ENCODE peak calls at places on chromosomes 7 and 10, in nine cellular contexts. M is Calu3; G is CD8-positive, alpha-beta T cell; J is AG04449; N is hepatocyte; R is GM20000; S is NB4; D is AG09319; C is GM12865. U is an unnamed sample.

GRCh38 chr7:86301301-86301700 is 342.4 kb upstream of the GRM3 start:
- DNase-seq in M (no peak), G (no peak), J (no peak), N (no peak), R (no peak), S (no peak), D (no peak), C (no peak), U (no peak)

GRCh38 chr10:62613429-62613828 is 191.1 kb upstream of the ADO start:
- DNase-seq in M (no peak), G (no peak), J (no peak), N (no peak), R (no peak), S (peak), D (no peak), C (peak), U (no peak)

GRCh38 chr10:89454561-89455347 is 40.4 kb downstream of the IFIT5 start:
- DNase-seq in M (no peak), G (no peak), J (no peak), N (no peak), R (no peak), S (no peak), D (no peak), C (no peak), U (no peak)

GRCh38 chr10:118958984-118959916 is 70.3 kb upstream of the NANOS1 start:
- DNase-seq in M (peak), G (no peak), J (peak), N (peak), R (no peak), S (peak), D (peak), C (no peak), U (no peak)

GRCh38 chr7:27237735-27238334 is 4.8 kb upstream of the EVX1 start:
- DNase-seq in M (no peak), G (no peak), J (peak), N (no peak), R (no peak), S (peak), D (no peak), C (no peak), U (no peak)

GRCh38 chr10:61904711-61905445 is 3.4 kb downstream of the ARID5B start:
- DNase-seq in M (peak), G (peak), J (no peak), N (peak), R (peak), S (peak), D (peak), C (peak), U (no peak)

GRCh38 chr10:48880016-48880705 is 59.5 kb downstream of the LRRC18 start:
- DNase-seq in M (no peak), G (no peak), J (no peak), N (no peak), R (no peak), S (no peak), D (no peak), C (no peak), U (no peak)

GRCh38 chr10:103695584-103696005 is 159.8 kb downstream of the SH3PXD2A start:
- DNase-seq in M (no peak), G (no peak), J (no peak), N (no peak), R (peak), S (peak), D (no peak), C (peak), U (no peak)

GRCh38 chr7:129597672-129598071 is 13.8 kb upstream of the NRF1 start:
- DNase-seq in M (no peak), G (no peak), J (no peak), N (no peak), R (no peak), S (no peak), D (no peak), C (no peak), U (no peak)

GRCh38 chr10:98463976-98464754 is 17.4 kb upstream of the HPS1 start:
- DNase-seq in M (no peak), G (no peak), J (no peak), N (no peak), R (no peak), S (peak), D (no peak), C (no peak), U (no peak)

GRCh38 chr10:36349445-36350063 is 707.5 kb upstream of the FZD8 start:
- DNase-seq in M (no peak), G (no peak), J (peak), N (peak), R (no peak), S (no peak), D (no peak), C (no peak), U (peak)

GRCh38 chr7:40859965-40860543 is 725.2 kb downstream of the SUGCT start:
- DNase-seq in M (no peak), G (no peak), J (no peak), N (no peak), R (no peak), S (no peak), D (no peak), C (no peak), U (no peak)

GRCh38 chr7:957418-958220 is 3.1 kb upstream of the ADAP1 start:
- DNase-seq in M (peak), G (no peak), J (no peak), N (no peak), R (no peak), S (peak), D (no peak), C (no peak), U (no peak)

GRCh38 chr7:93316730-93317129 is 84.6 kb downstream of the VPS50 start:
- DNase-seq in M (no peak), G (no peak), J (no peak), N (no peak), R (no peak), S (no peak), D (no peak), C (no peak), U (no peak)

GRCh38 chr7:13117103-13117502 is 429.7 kb downstream of the ARL4A start:
- DNase-seq in M (peak), G (no peak), J (no peak), N (no peak), R (no peak), S (peak), D (no peak), C (no peak), U (no peak)

GRCh38 chr10:100551231-100551630 is 15.5 kb downstream of the HIF1AN start:
- DNase-seq in M (no peak), G (no peak), J (no peak), N (no peak), R (no peak), S (peak), D (no peak), C (no peak), U (no peak)

GRCh38 chr10:118106426-118106825 is 59.7 kb upstream of the RAB11FIP2 start:
- DNase-seq in M (peak), G (no peak), J (no peak), N (peak), R (peak), S (peak), D (peak), C (peak), U (no peak)

GRCh38 chr10:31678573-31679122 is 250.0 kb downstream of the ARHGAP12 start:
- DNase-seq in M (no peak), G (no peak), J (no peak), N (no peak), R (no peak), S (no peak), D (no peak), C (no peak), U (no peak)

GRCh38 chr10:132654708-132655661 is 117.4 kb downstream of the INPP5A start:
- DNase-seq in M (peak), G (peak), J (no peak), N (peak), R (peak), S (peak), D (no peak), C (peak), U (peak)

GRCh38 chr7:29113384-29114102 is 32.8 kb downstream of the CPVL start:
- DNase-seq in M (peak), G (no peak), J (no peak), N (peak), R (no peak), S (peak), D (no peak), C (peak), U (no peak)
- TF ChIP-seq CTCF in M (peak), G (no peak), J (peak), N (peak), R (no peak), S (peak), D (no peak), C (peak), U (no peak)

GRCh38 chr7:88759216-88759955 is at the start of gene ZNF804B:
- DNase-seq in M (no peak), G (no peak), J (no peak), N (peak), R (peak), S (no peak), D (no peak), C (no peak), U (peak)
- TF ChIP-seq CTCF in M (no peak), G (no peak), J (no peak), N (no peak), R (no peak), S (no peak), D (no peak), C (no peak), U (no peak)

DNA sequence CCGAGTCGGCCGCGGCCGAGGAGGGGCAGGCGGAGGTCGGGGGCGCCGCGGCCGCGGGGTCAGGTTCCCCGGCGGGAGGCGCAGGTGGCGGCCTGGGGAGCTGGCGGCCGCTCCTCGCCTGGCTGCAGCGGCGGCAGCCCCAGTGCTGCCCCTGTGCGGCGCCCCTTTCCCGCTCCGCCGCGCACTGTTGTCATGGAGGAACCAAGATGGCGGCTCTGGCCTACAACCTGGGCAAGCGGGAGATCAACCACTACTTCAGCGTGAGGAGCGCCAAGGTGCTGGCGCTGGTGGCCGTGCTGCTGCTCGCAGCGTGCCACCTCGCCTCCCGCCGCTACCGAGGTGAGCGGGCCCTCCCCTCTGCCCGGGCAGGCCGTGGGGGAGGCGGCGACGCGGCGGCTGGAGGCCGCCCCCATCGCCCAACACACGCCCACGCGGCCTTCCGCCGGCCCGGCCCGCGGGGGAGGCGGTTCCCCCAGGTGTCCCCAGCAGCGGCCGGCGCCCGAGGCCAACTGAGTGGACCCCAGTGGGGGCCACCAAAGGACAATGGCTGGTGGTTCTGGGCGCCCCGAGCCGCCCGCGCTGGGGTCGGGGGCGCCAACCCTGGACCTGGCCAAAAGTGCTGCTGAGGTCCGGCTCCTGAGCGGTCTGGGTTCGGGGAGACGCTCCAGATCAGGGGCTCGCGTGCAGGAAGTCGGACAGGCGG is 421 bp downstream of the CASD1 start:
- DNase-seq in M (peak), G (peak), J (no peak), N (peak), R (peak), S (peak), D (peak), C (peak), U (peak)
- TF ChIP-seq CTCF in M (no peak), G (no peak), J (peak), N (peak), R (no peak), S (no peak), D (peak), C (no peak), U (no peak)

GRCh38 chr10:47181057-47181849 is 118.7 kb upstream of the GDF10 start:
- DNase-seq in M (no peak), G (no peak), J (no peak), N (no peak), R (no peak), S (peak), D (no peak), C (no peak), U (no peak)
- TF ChIP-seq CTCF in M (no peak), G (no peak), J (no peak), N (no peak), R (no peak), S (no peak), D (no peak), C (no peak), U (no peak)

DNA sequence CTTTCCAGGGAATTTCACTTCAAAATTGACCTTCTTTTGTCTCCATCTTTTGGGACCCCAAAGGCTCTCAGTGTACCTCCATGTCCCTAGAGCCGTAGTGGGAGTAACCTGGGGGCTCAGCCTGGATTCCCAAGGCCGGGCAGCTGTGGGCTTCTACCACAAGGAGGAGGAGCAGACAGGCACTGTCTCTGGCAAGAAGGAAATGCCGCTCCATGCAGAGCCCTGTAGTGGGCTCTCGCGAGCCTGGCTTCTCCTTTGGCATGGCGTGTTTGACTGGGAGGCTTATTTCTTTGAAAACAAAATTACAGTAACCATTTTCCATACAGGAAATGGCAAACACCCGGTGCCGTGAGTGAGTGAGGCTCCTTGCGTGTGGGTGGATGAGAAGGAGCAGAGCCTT is 76.8 kb upstream of the FAM180A start:
- DNase-seq in M (no peak), G (no peak), J (no peak), N (no peak), R (no peak), S (no peak), D (no peak), C (no peak), U (no peak)
- TF ChIP-seq CTCF in M (no peak), G (no peak), J (no peak), N (no peak), R (no peak), S (no peak), D (no peak), C (peak), U (no peak)